ENCODE peak calls at places on chromosomes 13 and 19, in four cellular contexts. A is fibroblast of lung, L is lower lobe of right lung, P is globus pallidus. Y is an unnamed sample.

GRCh38 chr13:39415403-39415802 is 187.6 kb downstream of the LHFPL6 start:
- DNase-seq in A (peak; percentile 47), L (peak; percentile 64), P (peak; percentile 68), Y (peak; percentile 72)

GRCh38 chr19:12955996-12956395 is 1.0 kb downstream of the GADD45GIP1 start:
- DNase-seq in A (no peak), L (no peak), P (no peak), Y (no peak)

GRCh38 chr13:83248751-83249150 is 633.5 kb downstream of the SLITRK1 start:
- DNase-seq in A (no peak), L (no peak), P (no peak), Y (peak; percentile 13)

GRCh38 chr19:40357655-40358054 is 9.2 kb downstream of the PLD3 start:
- DNase-seq in A (no peak), L (no peak), P (no peak), Y (no peak)

GRCh38 chr19:7456964-7457541 is 31.8 kb downstream of the PEX11G start:
- DNase-seq in A (no peak), L (no peak), P (no peak), Y (no peak)

GRCh38 chr19:39032164-39032918 is at the start of gene FBXO27:
- DNase-seq in A (peak; percentile 21), L (peak; percentile 52), P (peak; percentile 38), Y (no peak)

GRCh38 chr13:45500492-45501174 is 35.9 kb downstream of the COG3 start:
- DNase-seq in A (peak; percentile 96), L (no peak), P (peak; percentile 44), Y (peak; percentile 91)

GRCh38 chr19:58557253-58558065 is 952 bp downstream of the UBE2M start:
- DNase-seq in A (no peak), L (no peak), P (no peak), Y (no peak)

GRCh38 chr13:33973194-33973593 is 155.2 kb downstream of the RFC3 start:
- DNase-seq in A (no peak), L (no peak), P (no peak), Y (no peak)

GRCh38 chr19:51347209-51347928 is 5.4 kb upstream of the VSIG10L start:
- DNase-seq in A (no peak), L (no peak), P (no peak), Y (no peak)

GRCh38 chr19:42345191-42345812 is 19.9 kb downstream of the MEGF8 start:
- DNase-seq in A (no peak), L (no peak), P (no peak), Y (peak; percentile 70)

GRCh38 chr13:79385694-79386093 is 20.4 kb downstream of the RBM26 start:
- DNase-seq in A (peak; percentile 37), L (no peak), P (no peak), Y (no peak)

GRCh38 chr13:110811751-110812110 is 98.2 kb downstream of the ING1 start:
- DNase-seq in A (no peak), L (no peak), P (no peak), Y (no peak)

GRCh38 chr19:1492474-1493006 is 1.6 kb downstream of the REEP6 start:
- DNase-seq in A (peak; percentile 28), L (no peak), P (no peak), Y (no peak)

GRCh38 chr19:45340232-45340898 is at the start of gene KLC3:
- DNase-seq in A (no peak), L (peak; percentile 59), P (no peak), Y (no peak)

GRCh38 chr19:38152461-38153379 is 71.3 kb downstream of the DPF1 start:
- DNase-seq in A (peak; percentile 86), L (no peak), P (no peak), Y (no peak)